ENCODE peak calls at places on chromosome 1, in five cellular contexts. One of them, this sample, is unnamed.

GRCh38 chr1:221117133-221117532 is 237.9 kb downstream of the HLX start:
- DNase-seq in stomach: no peak
- DNase-seq in tibial nerve: no peak
- DNase-seq in A549: no peak
- DNase-seq in H1: no peak
- DNase-seq in this sample: no peak

GRCh38 chr1:184160942-184161698 is 109.6 kb downstream of the TSEN15 start:
- DNase-seq in stomach: no peak
- DNase-seq in tibial nerve: no peak
- DNase-seq in A549: no peak
- DNase-seq in H1: no peak
- DNase-seq in this sample: peak

GRCh38 chr1:115114308-115114707 is 25.0 kb upstream of the TSPAN2 start:
- DNase-seq in stomach: no peak
- DNase-seq in tibial nerve: no peak
- DNase-seq in A549: no peak
- DNase-seq in H1: no peak
- DNase-seq in this sample: no peak

GRCh38 chr1:83954301-83954823 is 44.6 kb downstream of the TTLL7 start:
- DNase-seq in stomach: no peak
- DNase-seq in tibial nerve: no peak
- DNase-seq in A549: no peak
- DNase-seq in H1: no peak
- DNase-seq in this sample: no peak

GRCh38 chr1:183810172-183810571 is 5.3 kb downstream of the RGL1 start:
- DNase-seq in stomach: no peak
- DNase-seq in tibial nerve: no peak
- DNase-seq in A549: no peak
- DNase-seq in H1: no peak
- DNase-seq in this sample: no peak

GRCh38 chr1:177571485-177572076 is 398.3 kb downstream of the SEC16B start:
- DNase-seq in stomach: peak
- DNase-seq in tibial nerve: peak
- DNase-seq in A549: no peak
- DNase-seq in H1: no peak
- DNase-seq in this sample: no peak

GRCh38 chr1:184260382-184260781 is 126.4 kb upstream of the C1orf21 start:
- DNase-seq in stomach: no peak
- DNase-seq in tibial nerve: no peak
- DNase-seq in A549: no peak
- DNase-seq in H1: no peak
- DNase-seq in this sample: no peak

GRCh38 chr1:38772026-38772425 is 87.5 kb downstream of the RRAGC start:
- DNase-seq in stomach: no peak
- DNase-seq in tibial nerve: no peak
- DNase-seq in A549: no peak
- DNase-seq in H1: no peak
- DNase-seq in this sample: no peak

GRCh38 chr1:147651466-147651865 is 18.9 kb downstream of the ACP6 start:
- DNase-seq in stomach: no peak
- DNase-seq in tibial nerve: no peak
- DNase-seq in A549: no peak
- DNase-seq in H1: no peak
- DNase-seq in this sample: no peak

GRCh38 chr1:71755441-71755840 is 526.9 kb downstream of the NEGR1 start:
- DNase-seq in stomach: no peak
- DNase-seq in tibial nerve: no peak
- DNase-seq in A549: no peak
- DNase-seq in H1: no peak
- DNase-seq in this sample: no peak

GRCh38 chr1:234409328-234409727 is 36.1 kb downstream of the COA6 start:
- DNase-seq in stomach: no peak
- DNase-seq in tibial nerve: no peak
- DNase-seq in A549: no peak
- DNase-seq in H1: no peak
- DNase-seq in this sample: peak

DNA sequence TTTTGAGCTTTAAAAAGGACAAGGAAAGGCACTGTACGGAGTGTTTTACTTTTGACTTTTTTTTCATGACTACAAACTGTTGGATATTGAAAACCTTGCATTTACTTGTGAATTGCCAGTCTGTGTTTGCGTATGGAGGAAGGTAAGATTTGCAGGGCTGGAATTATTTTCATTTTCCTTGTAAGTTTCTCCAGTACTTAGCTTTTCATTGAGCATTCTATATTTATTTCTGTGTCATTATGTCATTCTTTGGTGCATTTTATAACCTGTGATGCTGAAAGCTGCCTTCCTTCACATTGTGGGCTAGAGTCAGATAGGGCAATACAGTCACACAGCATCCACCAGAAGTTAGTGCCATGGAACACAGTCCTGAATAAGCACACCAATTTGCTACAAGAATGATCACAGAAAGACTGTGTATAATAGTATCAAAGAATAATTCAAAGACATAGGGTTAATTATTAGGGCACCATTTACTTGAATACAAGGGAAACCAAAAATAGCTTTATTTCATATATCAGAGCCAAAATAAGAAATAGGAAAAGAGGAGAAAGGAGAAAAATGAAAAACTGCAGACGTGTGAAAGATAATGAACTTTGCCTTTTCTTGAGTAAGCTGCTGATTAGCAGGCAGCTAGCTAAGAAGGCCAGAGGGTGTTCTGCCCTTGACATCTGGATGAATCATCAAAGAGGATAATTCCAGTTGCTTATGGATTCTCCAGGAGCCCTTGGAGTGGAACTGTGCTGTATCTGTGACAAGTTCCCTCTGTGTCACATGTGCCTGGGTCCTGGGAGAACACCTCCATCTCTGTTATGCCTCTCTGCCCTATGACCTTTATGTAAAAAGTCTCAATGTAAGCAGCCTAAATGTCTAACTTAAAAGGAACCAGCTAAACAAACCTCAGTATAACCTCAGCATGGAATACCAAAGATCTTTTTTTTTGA is 8.0 kb upstream of the FAM20B start:
- DNase-seq in stomach: no peak
- DNase-seq in tibial nerve: no peak
- DNase-seq in A549: peak
- DNase-seq in H1: no peak
- DNase-seq in this sample: no peak
- TF ChIP-seq EP300 in stomach: no peak
- TF ChIP-seq EP300 in tibial nerve: no peak
- TF ChIP-seq EP300 in A549: no peak
- TF ChIP-seq EP300 in H1: no peak
- TF ChIP-seq EP300 in this sample: no peak

GRCh38 chr1:45674478-45674877 is 11.9 kb downstream of the GPBP1L1 start:
- DNase-seq in stomach: no peak
- DNase-seq in tibial nerve: no peak
- DNase-seq in A549: no peak
- DNase-seq in H1: no peak
- DNase-seq in this sample: no peak
- TF ChIP-seq POLR2A in stomach: no peak
- TF ChIP-seq POLR2A in tibial nerve: no peak
- TF ChIP-seq POLR2A in A549: no peak
- TF ChIP-seq POLR2A in H1: no peak
- TF ChIP-seq POLR2A in this sample: no peak

GRCh38 chr1:174967845-174968705 is 31.7 kb upstream of the CACYBP start:
- DNase-seq in stomach: no peak
- DNase-seq in tibial nerve: no peak
- DNase-seq in A549: no peak
- DNase-seq in H1: no peak
- DNase-seq in this sample: no peak

GRCh38 chr1:174963547-174964125 is 36.1 kb upstream of the CACYBP start:
- DNase-seq in stomach: no peak
- DNase-seq in tibial nerve: no peak
- DNase-seq in A549: no peak
- DNase-seq in H1: no peak
- DNase-seq in this sample: no peak

GRCh38 chr1:174966000-174966572 is 33.7 kb upstream of the CACYBP start:
- DNase-seq in stomach: no peak
- DNase-seq in tibial nerve: no peak
- DNase-seq in A549: no peak
- DNase-seq in H1: no peak
- DNase-seq in this sample: no peak

GRCh38 chr1:174965006-174965971 is 34.5 kb upstream of the CACYBP start:
- DNase-seq in stomach: peak
- DNase-seq in tibial nerve: no peak
- DNase-seq in A549: no peak
- DNase-seq in H1: no peak
- DNase-seq in this sample: no peak

GRCh38 chr1:174964261-174964984 is 35.3 kb upstream of the CACYBP start:
- DNase-seq in stomach: no peak
- DNase-seq in tibial nerve: no peak
- DNase-seq in A549: no peak
- DNase-seq in H1: no peak
- DNase-seq in this sample: no peak
- TF ChIP-seq EP300 in stomach: no peak
- TF ChIP-seq EP300 in tibial nerve: peak
- TF ChIP-seq EP300 in A549: no peak
- TF ChIP-seq EP300 in H1: no peak
- TF ChIP-seq EP300 in this sample: no peak

GRCh38 chr1:7538033-7538432 is 233.1 kb upstream of the VAMP3 start:
- DNase-seq in stomach: no peak
- DNase-seq in tibial nerve: no peak
- DNase-seq in A549: no peak
- DNase-seq in H1: no peak
- DNase-seq in this sample: no peak
- TF ChIP-seq POLR2A in stomach: no peak
- TF ChIP-seq POLR2A in tibial nerve: no peak
- TF ChIP-seq POLR2A in A549: no peak
- TF ChIP-seq POLR2A in H1: no peak
- TF ChIP-seq POLR2A in this sample: no peak